ENCODE peak calls at places on chromosomes 16 and 17, in five cellular contexts. Y, H, S, Z and C are unnamed samples.

GRCh38 chr16:61146429-61146828 is 889.8 kb downstream of the CDH8 start:
- DNase-seq in Y (no peak), H (no peak), S (no peak), Z (no peak), C (no peak)

GRCh38 chr16:70578035-70578434 is 54.4 kb downstream of the SF3B3 start:
- DNase-seq in Y (no peak), H (no peak), S (no peak), Z (no peak), C (no peak)

GRCh38 chr17:34842235-34842634 is 119.0 kb downstream of the CCT6B start:
- DNase-seq in Y (no peak), H (no peak), S (no peak), Z (no peak), C (no peak)

GRCh38 chr17:49078248-49078647 is 54.3 kb upstream of the B4GALNT2 start:
- DNase-seq in Y (no peak), H (no peak), S (no peak), Z (no peak), C (no peak)

GRCh38 chr16:23962001-23962400 is 126.2 kb downstream of the PRKCB start:
- DNase-seq in Y (no peak), H (no peak), S (no peak), Z (no peak), C (no peak)

GRCh38 chr17:60899115-60899514 is 221.5 kb downstream of the BCAS3 start:
- DNase-seq in Y (no peak), H (no peak), S (no peak), Z (no peak), C (no peak)

GRCh38 chr17:79658811-79659207 is 48.0 kb upstream of the RBFOX3 start:
- DNase-seq in Y (no peak), H (peak), S (no peak), Z (peak), C (no peak)

GRCh38 chr17:10612957-10613744 is 44.0 kb downstream of the MYH3 start:
- DNase-seq in Y (no peak), H (no peak), S (no peak), Z (no peak), C (no peak)

GRCh38 chr17:45106582-45106981 is 25.7 kb downstream of the PLCD3 start:
- DNase-seq in Y (no peak), H (no peak), S (no peak), Z (no peak), C (no peak)

GRCh38 chr17:32191306-32191705 is 49.0 kb downstream of the RHOT1 start:
- DNase-seq in Y (no peak), H (no peak), S (no peak), Z (peak), C (no peak)

GRCh38 chr17:78933025-78933958 is 8.1 kb upstream of the TIMP2 start:
- DNase-seq in Y (no peak), H (peak), S (no peak), Z (peak), C (peak)

GRCh38 chr17:38748329-38749221 is at the start of gene PCGF2:
- DNase-seq in Y (peak), H (peak), S (peak), Z (peak), C (peak)

GRCh38 chr16:80804061-80804450 is 342 bp downstream of the CDYL2 start:
- DNase-seq in Y (peak), H (peak), S (peak), Z (peak), C (no peak)

GRCh38 chr16:57427307-57427706 is 19.9 kb downstream of the CIAPIN1 start:
- DNase-seq in Y (no peak), H (no peak), S (no peak), Z (no peak), C (no peak)

GRCh38 chr16:85146922-85147651 is 34.8 kb upstream of the CIBAR2 start:
- DNase-seq in Y (no peak), H (no peak), S (no peak), Z (no peak), C (no peak)

GRCh38 chr17:6995500-6996255 is at the start of gene ALOX12:
- DNase-seq in Y (no peak), H (no peak), S (no peak), Z (no peak), C (no peak)
- H3K4me3 ChIP-seq in Y (peak), H (no peak), S (no peak), Z (no peak), C (peak)

GRCh38 chr17:30299000-30299399 is 7.3 kb upstream of the BLMH start:
- DNase-seq in Y (no peak), H (peak), S (no peak), Z (peak), C (no peak)
- TF ChIP-seq CTCF in Y (no peak), H (peak), S (peak), Z (peak), C (peak)

DNA sequence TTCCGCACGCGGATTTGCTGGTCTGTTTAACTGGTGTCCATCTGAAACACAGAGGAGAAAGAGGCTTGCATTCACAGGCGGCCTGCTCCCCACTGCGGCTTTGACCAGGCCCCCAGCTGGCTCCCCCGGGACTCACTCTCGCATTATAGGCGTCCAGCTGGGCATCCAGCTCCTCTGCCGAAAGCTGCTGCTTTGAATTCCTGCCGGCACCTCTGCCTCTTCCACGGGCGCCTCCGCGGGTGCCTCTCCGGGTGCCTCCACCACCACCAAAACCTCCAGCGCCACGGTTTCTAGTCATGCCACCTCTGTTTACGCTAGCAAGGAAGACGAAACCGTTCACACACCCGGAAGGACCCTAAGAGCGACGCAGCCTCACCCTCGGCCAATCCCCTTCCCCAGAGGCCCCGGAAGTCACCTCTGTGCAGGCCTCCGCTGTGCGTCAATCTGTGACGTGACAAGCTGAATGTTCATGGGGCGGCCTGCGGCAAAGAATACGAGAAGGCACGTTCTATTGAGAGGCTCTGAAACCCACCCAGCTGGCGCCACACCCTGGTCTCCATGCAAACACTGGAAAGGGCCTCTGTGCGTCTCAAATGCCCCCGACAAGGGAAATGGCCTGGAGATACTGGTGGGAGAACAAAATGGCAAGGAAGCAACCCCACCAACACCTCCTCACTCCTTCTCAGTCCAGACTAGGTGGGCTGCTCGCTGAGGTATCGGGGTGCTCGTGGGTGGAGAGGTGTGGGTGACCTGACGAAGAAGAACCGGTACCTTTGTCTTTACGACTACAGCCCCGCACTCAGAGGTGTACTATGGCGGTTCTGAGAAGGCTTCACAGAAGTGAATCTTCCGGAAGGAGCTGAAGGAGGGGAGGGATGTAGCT is 3.0 kb downstream of the ALYREF start:
- DNase-seq in Y (no peak), H (no peak), S (no peak), Z (no peak), C (no peak)
- H3K4me3 ChIP-seq in Y (no peak), H (no peak), S (no peak), Z (no peak), C (no peak)

GRCh38 chr16:9689597-9689996 is 492.6 kb downstream of the GRIN2A start:
- DNase-seq in Y (no peak), H (no peak), S (no peak), Z (no peak), C (no peak)

DNA sequence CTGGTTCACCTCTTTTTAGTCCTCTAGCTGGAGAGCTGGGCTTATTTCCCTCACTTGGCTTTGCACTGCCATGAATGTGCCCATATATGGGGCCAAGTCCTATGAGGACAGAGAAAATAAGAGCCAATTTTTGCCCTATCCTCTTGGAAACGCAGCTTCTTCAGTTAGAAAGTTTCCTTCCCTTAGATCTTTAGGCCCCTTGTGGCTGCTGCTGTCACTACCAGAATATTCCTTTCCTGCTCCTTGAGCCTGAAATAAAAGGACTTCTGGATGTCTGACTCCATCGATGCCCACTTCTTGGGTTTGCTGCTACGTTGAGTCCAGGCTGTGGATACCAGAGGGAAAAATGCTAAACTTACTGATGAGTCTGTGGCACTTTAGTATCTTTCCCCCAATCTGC is 487.1 kb downstream of the GRIN2A start:
- DNase-seq in Y (no peak), H (no peak), S (no peak), Z (no peak), C (no peak)
- TF ChIP-seq CTCF in Y (no peak), H (no peak), S (no peak), Z (no peak), C (peak)

GRCh38 chr16:55508941-55509920 is at the start of gene LPCAT2:
- DNase-seq in Y (peak), H (peak), S (peak), Z (peak), C (peak)
- H3K4me3 ChIP-seq in Y (peak), H (peak), S (peak), Z (peak), C (peak)

GRCh38 chr16:14072360-14072759 is 1.2 kb downstream of the MRTFB start:
- DNase-seq in Y (no peak), H (no peak), S (no peak), Z (no peak), C (no peak)
- TF ChIP-seq CTCF in Y (no peak), H (no peak), S (no peak), Z (no peak), C (no peak)